ENCODE peak calls at places on chromosomes 11 and 22, in eight cellular contexts. I is A549, Z is GM13976, A is AG10803, V is brain microvascular endothelial cell, C is keratinocyte, S is uterus, R is Peyer's patch. B is an unnamed sample.

GRCh38 chr11:131534611-131535010 is 164.2 kb downstream of the NTM start:
- DNase-seq in I (no peak), Z (no peak), A (no peak), V (no peak), C (no peak), S (no peak), R (no peak), B (no peak)

GRCh38 chr22:27748355-27749168 is 53.0 kb downstream of the MN1 start:
- DNase-seq in I (no peak), Z (no peak), A (peak), V (peak), C (no peak), S (peak), R (no peak), B (no peak)

GRCh38 chr11:119624102-119624615 is 104.8 kb downstream of the NECTIN1 start:
- DNase-seq in I (peak), Z (peak), A (no peak), V (no peak), C (no peak), S (no peak), R (no peak), B (no peak)

GRCh38 chr22:25748704-25749103 is 6.7 kb downstream of the MYO18B start:
- DNase-seq in I (no peak), Z (no peak), A (no peak), V (no peak), C (no peak), S (no peak), R (no peak), B (no peak)

GRCh38 chr22:38462960-38463784 is 4.7 kb upstream of the KDELR3 start:
- DNase-seq in I (no peak), Z (no peak), A (no peak), V (no peak), C (no peak), S (peak), R (peak), B (no peak)

GRCh38 chr11:77249427-77249826 is 52.1 kb downstream of the GDPD4 start:
- DNase-seq in I (no peak), Z (no peak), A (no peak), V (no peak), C (peak), S (no peak), R (no peak), B (no peak)

GRCh38 chr22:49783926-49784629 is 43.6 kb downstream of the BRD1 start:
- DNase-seq in I (no peak), Z (no peak), A (no peak), V (no peak), C (no peak), S (no peak), R (no peak), B (no peak)

GRCh38 chr22:37481347-37481907 is 4.8 kb downstream of the MFNG start:
- DNase-seq in I (no peak), Z (no peak), A (no peak), V (no peak), C (no peak), S (no peak), R (no peak), B (no peak)

GRCh38 chr11:18321622-18321990 is 334 bp downstream of the HPS5 start:
- DNase-seq in I (no peak), Z (no peak), A (no peak), V (no peak), C (no peak), S (no peak), R (no peak), B (no peak)

GRCh38 chr22:46355996-46356471 is 20.5 kb downstream of the TRMU start:
- DNase-seq in I (no peak), Z (no peak), A (no peak), V (no peak), C (no peak), S (no peak), R (no peak), B (no peak)

GRCh38 chr11:18013790-18014507 is 1.1 kb upstream of the SERGEF start:
- DNase-seq in I (no peak), Z (no peak), A (no peak), V (no peak), C (no peak), S (no peak), R (no peak), B (peak)

GRCh38 chr11:94002226-94002625 is 18.9 kb upstream of the HEPHL1 start:
- DNase-seq in I (no peak), Z (no peak), A (peak), V (peak), C (no peak), S (no peak), R (no peak), B (no peak)

GRCh38 chr11:65551572-65552398 is 6.4 kb downstream of the LTBP3 start:
- DNase-seq in I (peak), Z (peak), A (no peak), V (no peak), C (no peak), S (no peak), R (peak), B (no peak)

GRCh38 chr11:122691751-122692150 is 36.2 kb downstream of the UBASH3B start:
- DNase-seq in I (no peak), Z (no peak), A (peak), V (no peak), C (no peak), S (no peak), R (no peak), B (no peak)

GRCh38 chr11:118491041-118491440 is 36.2 kb upstream of the TTC36 start:
- DNase-seq in I (no peak), Z (no peak), A (no peak), V (no peak), C (no peak), S (no peak), R (no peak), B (no peak)

DNA sequence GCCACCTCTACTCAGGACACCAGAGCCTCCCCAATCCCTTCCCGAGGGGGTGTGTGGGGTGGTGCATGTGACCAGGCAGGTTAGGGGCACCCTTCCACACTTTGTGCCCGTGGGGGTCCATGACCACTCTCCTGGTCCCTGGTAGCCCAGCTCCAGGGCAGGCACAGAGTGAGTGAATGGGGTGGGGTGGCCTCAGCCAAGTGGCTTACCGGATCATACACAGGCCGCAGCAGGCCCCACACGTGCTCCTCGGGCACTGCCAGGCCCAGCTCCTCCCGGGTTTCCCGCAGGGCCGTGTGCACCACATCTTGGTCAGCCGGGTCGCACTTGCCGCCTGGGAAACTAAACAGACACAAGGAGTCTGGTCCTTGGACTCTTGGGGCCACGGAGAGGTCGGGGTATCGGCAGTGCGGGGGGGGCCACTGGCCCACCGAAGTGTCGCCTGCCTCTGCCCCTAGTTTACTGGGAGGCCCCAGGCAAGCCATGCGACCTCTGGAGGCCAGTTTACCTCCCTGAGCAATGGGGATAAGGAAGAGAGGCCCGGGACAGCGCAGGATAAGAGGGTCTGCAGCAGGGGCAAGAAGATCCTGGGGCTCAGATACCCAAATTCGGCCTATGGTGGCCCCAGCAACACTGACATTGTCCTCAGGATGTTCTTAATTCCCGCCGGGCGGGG is 889 bp downstream of the NUDT8 start:
- DNase-seq in I (no peak), Z (no peak), A (no peak), V (no peak), C (no peak), S (no peak), R (no peak), B (no peak)
- TF ChIP-seq CTCF in I (no peak), Z (no peak), A (no peak), V (no peak), C (peak), S (no peak), R (no peak), B (no peak)

GRCh38 chr11:68988486-68988885 is 7.7 kb upstream of the MRGPRD start:
- DNase-seq in I (no peak), Z (no peak), A (no peak), V (no peak), C (no peak), S (no peak), R (no peak), B (no peak)
- TF ChIP-seq CTCF in I (no peak), Z (no peak), A (no peak), V (no peak), C (no peak), S (no peak), R (no peak), B (no peak)

DNA sequence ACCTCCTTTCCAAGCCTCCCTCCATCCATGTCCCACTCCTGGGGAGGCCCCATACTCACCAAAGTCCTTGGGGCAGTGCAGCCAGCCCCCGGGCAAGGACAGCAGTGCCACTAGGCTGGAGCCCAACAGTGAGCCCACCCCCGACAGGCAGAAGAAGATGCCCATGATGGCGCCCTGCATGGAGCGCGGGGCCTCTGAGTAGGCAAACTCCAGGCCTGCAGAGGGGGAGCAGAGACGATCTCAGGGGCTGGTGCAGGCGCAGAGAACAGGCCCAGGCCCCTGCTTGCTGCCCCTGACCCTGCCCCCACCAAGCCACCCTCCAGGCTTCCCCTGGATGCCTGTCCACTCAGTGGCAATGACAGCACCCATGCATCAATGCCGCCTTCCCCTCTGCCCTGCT is 13.6 kb downstream of the TMEM132A start:
- DNase-seq in I (no peak), Z (no peak), A (no peak), V (no peak), C (no peak), S (no peak), R (peak), B (no peak)
- TF ChIP-seq CTCF in I (no peak), Z (no peak), A (no peak), V (no peak), C (no peak), S (no peak), R (no peak), B (no peak)

GRCh38 chr11:126838779-126839178 is 161.8 kb downstream of the KIRREL3 start:
- DNase-seq in I (no peak), Z (no peak), A (no peak), V (no peak), C (no peak), S (no peak), R (no peak), B (no peak)
- TF ChIP-seq CTCF in I (no peak), Z (no peak), A (no peak), V (no peak), C (no peak), S (no peak), R (no peak), B (no peak)